ENCODE peak calls at places on chromosomes 2 and 18, in six cellular contexts. B is skeletal muscle cell, A is left ventricle myocardium inferior, K is uterus, W is AG04449, G is GM12864. C is an unnamed sample.

GRCh38 chr2:38376346-38376682 is 759 bp downstream of the ATL2 start:
- DNase-seq in A (no peak), G (peak; percentile 41), B (no peak), W (no peak), K (no peak), C (no peak)

GRCh38 chr2:121002597-121002996 is 266.9 kb downstream of the GLI2 start:
- DNase-seq in G (no peak), W (no peak), B (no peak), A (no peak), K (no peak), C (no peak)

GRCh38 chr2:38308821-38309220 is 68.3 kb downstream of the ATL2 start:
- DNase-seq in A (no peak), G (no peak), B (no peak), W (no peak), K (no peak), C (no peak)

GRCh38 chr2:241878007-241878970 is 8.8 kb downstream of the RTP5 start:
- DNase-seq in B (peak; percentile 17), K (peak; percentile 73), G (no peak), W (no peak), A (peak; percentile 68), C (peak; percentile 75)

GRCh38 chr18:50142441-50143120 is 52.4 kb downstream of the MYO5B start:
- DNase-seq in W (no peak), G (no peak), A (no peak), B (no peak), K (no peak), C (no peak)

GRCh38 chr18:21914739-21915319 is 174.2 kb downstream of the MIB1 start:
- DNase-seq in A (no peak), K (no peak), W (no peak), G (no peak), B (peak; percentile 11), C (no peak)

GRCh38 chr2:71461304-71461671 is 7.9 kb downstream of the DYSF start:
- DNase-seq in B (no peak), W (no peak), G (no peak), A (no peak), K (no peak), C (no peak)

GRCh38 chr18:2002604-2003003 is 568.7 kb downstream of the METTL4 start:
- DNase-seq in W (no peak), K (no peak), A (no peak), G (no peak), B (no peak), C (no peak)

GRCh38 chr2:39736593-39736992 is 42.5 kb downstream of the THUMPD2 start:
- DNase-seq in W (peak; percentile 79), G (no peak), A (no peak), K (no peak), B (peak; percentile 78), C (no peak)

DNA sequence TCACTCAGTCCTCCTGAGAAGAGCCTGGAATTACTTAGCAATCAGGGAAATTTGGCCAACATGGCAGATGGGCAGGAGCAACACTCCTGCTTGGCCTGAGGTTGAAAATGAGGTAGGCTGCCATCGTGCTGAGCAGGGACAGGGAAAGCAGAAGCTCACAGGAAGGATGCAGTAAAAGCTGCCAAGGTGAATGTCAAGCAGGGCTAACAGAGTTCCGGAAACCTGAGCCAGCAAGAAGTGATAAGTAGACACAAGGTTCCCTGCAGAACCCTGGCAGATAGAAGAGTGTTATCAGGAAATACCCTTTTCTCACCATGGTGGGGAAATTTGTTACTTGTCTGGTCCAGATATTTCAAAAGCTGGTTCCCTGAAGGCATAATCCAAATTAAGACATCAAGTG is 454.3 kb upstream of the MEX3C start:
- DNase-seq in G (no peak), W (no peak), A (no peak), B (no peak), K (no peak), C (no peak)
- H3K4me3 ChIP-seq in G (no peak overlapping the region), W (no peak overlapping the region), A (no peak overlapping the region), B (no peak overlapping the region), K (no peak overlapping the region), C (no peak overlapping the region)

GRCh38 chr18:55403555-55403954 is 184.4 kb downstream of the TCF4 start:
- DNase-seq in W (no peak), G (no peak), B (no peak), A (no peak), K (no peak), C (no peak)
- H3K4me3 ChIP-seq in W (no peak overlapping the region), G (no peak overlapping the region), B (no peak overlapping the region), A (peak overlapping the region; percentile 55), K (peak overlapping the region; percentile 29), C (peak overlapping the region; percentile 36)

GRCh38 chr18:31274915-31275314 is 43.0 kb upstream of the DSG1 start:
- DNase-seq in A (peak; percentile 61), W (no peak), G (no peak), B (peak; percentile 20), K (peak; percentile 18), C (peak; percentile 59)
- H3K4me3 ChIP-seq in A (peak overlapping the region; percentile 35), W (no peak overlapping the region), G (no peak overlapping the region), B (no peak overlapping the region), K (no peak overlapping the region), C (no peak overlapping the region)

GRCh38 chr2:8202139-8202538 is 479.7 kb upstream of the ID2 start:
- DNase-seq in B (no peak), W (no peak), K (no peak), G (peak; percentile 18), A (no peak), C (no peak)
- H3K4me3 ChIP-seq in B (no peak overlapping the region), W (no peak overlapping the region), K (no peak overlapping the region), G (no peak overlapping the region), A (no peak overlapping the region), C (no peak overlapping the region)

GRCh38 chr2:222292113-222292737 is 6.6 kb downstream of the PAX3 start:
- DNase-seq in B (no peak), A (no peak), W (no peak), G (no peak), K (no peak), C (no peak)
- H3K4me3 ChIP-seq in B (no peak overlapping the region), A (no peak overlapping the region), W (no peak overlapping the region), G (no peak overlapping the region), K (no peak overlapping the region), C (no peak overlapping the region)

DNA sequence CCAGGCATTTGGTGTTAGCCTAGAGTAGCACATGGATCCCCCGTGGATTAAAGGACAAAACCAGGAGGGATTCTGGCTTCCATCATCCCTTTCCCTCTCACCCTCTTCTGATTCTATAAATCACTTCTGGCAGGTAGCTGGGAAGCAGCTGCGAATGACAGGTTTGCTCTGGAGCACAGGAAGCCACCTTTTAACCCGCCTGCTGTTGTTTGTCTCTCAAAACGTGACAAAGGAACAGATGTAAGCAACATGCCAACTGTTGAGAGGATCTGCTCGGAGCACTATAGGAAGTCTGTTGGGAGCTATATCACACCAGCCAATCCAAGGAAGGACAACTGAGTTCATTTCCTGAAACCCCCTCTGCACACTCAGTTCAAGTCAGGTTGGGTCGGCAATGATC is 101.9 kb downstream of the ACTR2 start:
- DNase-seq in G (no peak), A (no peak), B (no peak), K (no peak), W (no peak), C (no peak)
- H3K4me3 ChIP-seq in G (no peak overlapping the region), A (no peak overlapping the region), B (no peak overlapping the region), K (no peak overlapping the region), W (no peak overlapping the region), C (no peak overlapping the region)

DNA sequence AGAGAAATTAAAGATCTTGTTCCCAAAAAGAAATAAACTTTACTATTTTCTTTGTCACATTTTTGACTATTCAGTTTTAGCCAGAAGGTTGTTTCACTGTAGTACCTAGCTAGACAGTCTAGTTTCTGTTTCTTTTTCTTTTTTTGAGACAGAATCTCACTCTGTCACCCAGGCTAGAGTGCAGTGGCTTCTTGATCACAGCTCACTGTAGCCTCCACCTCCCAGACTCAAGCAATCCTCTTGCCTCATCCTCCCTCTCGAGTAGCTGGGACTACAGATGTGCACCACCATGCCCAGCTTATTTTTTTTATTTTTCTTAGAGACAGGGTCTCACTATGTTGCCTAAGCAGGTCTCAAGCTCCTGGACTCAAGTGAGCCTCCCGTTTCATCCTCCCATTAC is 2.2 kb downstream of the RBM45 start:
- DNase-seq in A (no peak), W (no peak), G (no peak), K (no peak), B (no peak), C (no peak)
- H3K4me3 ChIP-seq in A (no peak overlapping the region), W (no peak overlapping the region), G (peak overlapping the region; percentile 16), K (no peak overlapping the region), B (no peak overlapping the region), C (no peak overlapping the region)

GRCh38 chr18:31205273-31205672 is 42.6 kb upstream of the DSC1 start:
- DNase-seq in W (no peak), G (no peak), K (no peak), B (no peak), A (no peak), C (no peak)

GRCh38 chr18:31204833-31205232 is 42.2 kb upstream of the DSC1 start:
- DNase-seq in A (no peak), W (no peak), G (no peak), K (no peak), B (no peak), C (no peak)

GRCh38 chr18:31204169-31204568 is 41.5 kb upstream of the DSC1 start:
- DNase-seq in B (no peak), W (no peak), K (no peak), A (no peak), G (no peak), C (no peak)

GRCh38 chr18:31206787-31207381 is 44.2 kb upstream of the DSC1 start:
- DNase-seq in A (peak; percentile 46), B (no peak), K (peak; percentile 17), G (peak; percentile 54), W (no peak), C (peak; percentile 81)

GRCh38 chr18:31206064-31206463 is 43.4 kb upstream of the DSC1 start:
- DNase-seq in K (no peak), B (no peak), A (no peak), G (no peak), W (no peak), C (no peak)
- H3K4me3 ChIP-seq in K (no peak overlapping the region), B (no peak overlapping the region), A (peak overlapping the region; percentile 60), G (no peak overlapping the region), W (no peak overlapping the region), C (peak overlapping the region; percentile 22)

GRCh38 chr2:167480232-167480985 is 592.1 kb downstream of the XIRP2 start:
- DNase-seq in A (no peak), K (no peak), G (no peak), W (no peak), B (no peak), C (no peak)
- H3K4me3 ChIP-seq in A (no peak overlapping the region), K (no peak overlapping the region), G (no peak overlapping the region), W (no peak overlapping the region), B (no peak overlapping the region), C (no peak overlapping the region)